ENCODE peak calls at places on chromosomes 11 and 22, in nine cellular contexts. One of them, this sample, is unnamed.

GRCh38 chr11:18749681-18750319 is 23.8 kb upstream of the IGSF22 start:
- DNase-seq in mesothelial cell of epicardium: no peak
- DNase-seq in AG09309: peak
- DNase-seq in tibial artery: peak
- DNase-seq in HFF-Myc: peak
- DNase-seq in keratinocyte: peak
- DNase-seq in right lobe of liver: no peak
- DNase-seq in uterus: no peak
- DNase-seq in fibroblast of lung: peak
- DNase-seq in this sample: peak

GRCh38 chr22:43789452-43789851 is 22.7 kb downstream of the EFCAB6 start:
- DNase-seq in mesothelial cell of epicardium: no peak
- DNase-seq in AG09309: peak
- DNase-seq in tibial artery: peak
- DNase-seq in HFF-Myc: peak
- DNase-seq in keratinocyte: no peak
- DNase-seq in right lobe of liver: no peak
- DNase-seq in uterus: peak
- DNase-seq in fibroblast of lung: peak
- DNase-seq in this sample: peak

GRCh38 chr11:122686106-122686505 is 30.6 kb downstream of the UBASH3B start:
- DNase-seq in mesothelial cell of epicardium: no peak
- DNase-seq in AG09309: no peak
- DNase-seq in tibial artery: no peak
- DNase-seq in HFF-Myc: no peak
- DNase-seq in keratinocyte: no peak
- DNase-seq in right lobe of liver: no peak
- DNase-seq in uterus: no peak
- DNase-seq in fibroblast of lung: no peak
- DNase-seq in this sample: no peak

GRCh38 chr22:39457047-39457545 is 284 bp downstream of the MGAT3 start:
- DNase-seq in mesothelial cell of epicardium: no peak
- DNase-seq in AG09309: no peak
- DNase-seq in tibial artery: no peak
- DNase-seq in HFF-Myc: no peak
- DNase-seq in keratinocyte: no peak
- DNase-seq in right lobe of liver: no peak
- DNase-seq in uterus: no peak
- DNase-seq in fibroblast of lung: no peak
- DNase-seq in this sample: no peak

GRCh38 chr11:71188886-71189767 is 63.2 kb downstream of the SHANK2 start:
- DNase-seq in mesothelial cell of epicardium: no peak
- DNase-seq in AG09309: no peak
- DNase-seq in tibial artery: peak
- DNase-seq in HFF-Myc: no peak
- DNase-seq in keratinocyte: no peak
- DNase-seq in right lobe of liver: no peak
- DNase-seq in uterus: no peak
- DNase-seq in fibroblast of lung: no peak
- DNase-seq in this sample: no peak

GRCh38 chr22:19959587-19960490 is 18.2 kb upstream of the TXNRD2 start:
- DNase-seq in mesothelial cell of epicardium: no peak
- DNase-seq in AG09309: no peak
- DNase-seq in tibial artery: no peak
- DNase-seq in HFF-Myc: no peak
- DNase-seq in keratinocyte: no peak
- DNase-seq in right lobe of liver: peak
- DNase-seq in uterus: no peak
- DNase-seq in fibroblast of lung: no peak
- DNase-seq in this sample: no peak

GRCh38 chr11:11550534-11550933 is 71.3 kb downstream of the GALNT18 start:
- DNase-seq in mesothelial cell of epicardium: no peak
- DNase-seq in AG09309: no peak
- DNase-seq in tibial artery: no peak
- DNase-seq in HFF-Myc: no peak
- DNase-seq in keratinocyte: no peak
- DNase-seq in right lobe of liver: no peak
- DNase-seq in uterus: no peak
- DNase-seq in fibroblast of lung: no peak
- DNase-seq in this sample: no peak

GRCh38 chr22:43582394-43582793 is 170.6 kb downstream of the MPPED1 start:
- DNase-seq in mesothelial cell of epicardium: no peak
- DNase-seq in AG09309: no peak
- DNase-seq in tibial artery: no peak
- DNase-seq in HFF-Myc: no peak
- DNase-seq in keratinocyte: no peak
- DNase-seq in right lobe of liver: no peak
- DNase-seq in uterus: no peak
- DNase-seq in fibroblast of lung: no peak
- DNase-seq in this sample: no peak

GRCh38 chr11:132646890-132647289 is 885.4 kb downstream of the OPCML start:
- DNase-seq in mesothelial cell of epicardium: no peak
- DNase-seq in AG09309: no peak
- DNase-seq in tibial artery: no peak
- DNase-seq in HFF-Myc: no peak
- DNase-seq in keratinocyte: no peak
- DNase-seq in right lobe of liver: no peak
- DNase-seq in uterus: no peak
- DNase-seq in fibroblast of lung: no peak
- DNase-seq in this sample: no peak

DNA sequence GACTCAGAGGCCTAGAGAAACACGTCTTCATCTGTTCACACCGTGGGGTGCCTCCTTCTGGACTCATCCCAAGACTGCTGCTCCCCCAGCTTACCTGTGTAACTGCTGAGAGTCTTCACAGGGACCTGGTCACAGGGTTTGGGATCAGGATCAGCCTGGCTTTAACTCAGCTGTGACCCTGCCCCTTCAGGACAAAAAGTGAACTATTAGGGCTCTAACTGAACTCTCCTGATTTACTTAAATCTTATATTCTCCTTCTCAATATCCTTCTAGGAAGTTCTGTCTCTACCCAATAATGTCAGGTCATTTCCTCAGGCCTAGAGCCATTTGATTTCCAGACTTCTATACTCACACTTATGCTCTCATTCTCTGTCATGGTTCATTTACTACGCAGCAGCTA is 108.4 kb downstream of the ZNF280B start:
- DNase-seq in mesothelial cell of epicardium: no peak
- DNase-seq in AG09309: no peak
- DNase-seq in tibial artery: no peak
- DNase-seq in HFF-Myc: no peak
- DNase-seq in keratinocyte: no peak
- DNase-seq in right lobe of liver: no peak
- DNase-seq in uterus: no peak
- DNase-seq in fibroblast of lung: no peak
- DNase-seq in this sample: no peak
- TF ChIP-seq CTCF in mesothelial cell of epicardium: peak
- TF ChIP-seq CTCF in AG09309: no peak
- TF ChIP-seq CTCF in tibial artery: no peak
- TF ChIP-seq CTCF in HFF-Myc: no peak
- TF ChIP-seq CTCF in keratinocyte: no peak
- TF ChIP-seq CTCF in right lobe of liver: no peak
- TF ChIP-seq CTCF in uterus: no peak
- TF ChIP-seq CTCF in fibroblast of lung: no peak
- TF ChIP-seq CTCF in this sample: peak

DNA sequence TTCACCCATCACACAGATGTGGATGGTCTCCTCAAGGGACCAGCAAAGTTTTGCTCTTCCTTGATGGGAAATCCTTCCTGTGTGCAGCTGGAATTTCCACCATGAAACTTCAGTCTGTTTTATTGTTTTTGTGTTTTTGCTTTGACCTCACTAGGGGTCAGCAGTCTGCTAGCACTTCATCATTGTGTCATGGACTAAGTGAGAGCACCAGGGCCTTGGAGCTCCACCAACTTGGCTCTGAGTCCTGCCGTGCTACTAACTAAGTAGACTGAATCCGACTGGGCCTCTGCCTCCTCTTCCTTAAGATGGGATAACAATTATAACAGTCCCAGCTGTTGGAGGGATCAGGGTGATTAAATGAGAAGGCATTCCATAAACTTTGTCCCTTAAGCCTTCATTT is 305.8 kb upstream of the NCAM1 start:
- DNase-seq in mesothelial cell of epicardium: no peak
- DNase-seq in AG09309: peak
- DNase-seq in tibial artery: peak
- DNase-seq in HFF-Myc: peak
- DNase-seq in keratinocyte: no peak
- DNase-seq in right lobe of liver: no peak
- DNase-seq in uterus: peak
- DNase-seq in fibroblast of lung: peak
- DNase-seq in this sample: peak
- TF ChIP-seq CTCF in mesothelial cell of epicardium: no peak
- TF ChIP-seq CTCF in AG09309: no peak
- TF ChIP-seq CTCF in tibial artery: no peak
- TF ChIP-seq CTCF in HFF-Myc: no peak
- TF ChIP-seq CTCF in keratinocyte: no peak
- TF ChIP-seq CTCF in right lobe of liver: no peak
- TF ChIP-seq CTCF in uterus: no peak
- TF ChIP-seq CTCF in fibroblast of lung: no peak
- TF ChIP-seq CTCF in this sample: no peak

GRCh38 chr11:133898031-133898769 is 52.9 kb upstream of the SPATA19 start:
- DNase-seq in mesothelial cell of epicardium: no peak
- DNase-seq in AG09309: no peak
- DNase-seq in tibial artery: no peak
- DNase-seq in HFF-Myc: no peak
- DNase-seq in keratinocyte: no peak
- DNase-seq in right lobe of liver: no peak
- DNase-seq in uterus: no peak
- DNase-seq in fibroblast of lung: no peak
- DNase-seq in this sample: no peak
- TF ChIP-seq CTCF in mesothelial cell of epicardium: no peak
- TF ChIP-seq CTCF in AG09309: no peak
- TF ChIP-seq CTCF in tibial artery: no peak
- TF ChIP-seq CTCF in HFF-Myc: no peak
- TF ChIP-seq CTCF in keratinocyte: no peak
- TF ChIP-seq CTCF in right lobe of liver: no peak
- TF ChIP-seq CTCF in uterus: no peak
- TF ChIP-seq CTCF in fibroblast of lung: no peak
- TF ChIP-seq CTCF in this sample: no peak

DNA sequence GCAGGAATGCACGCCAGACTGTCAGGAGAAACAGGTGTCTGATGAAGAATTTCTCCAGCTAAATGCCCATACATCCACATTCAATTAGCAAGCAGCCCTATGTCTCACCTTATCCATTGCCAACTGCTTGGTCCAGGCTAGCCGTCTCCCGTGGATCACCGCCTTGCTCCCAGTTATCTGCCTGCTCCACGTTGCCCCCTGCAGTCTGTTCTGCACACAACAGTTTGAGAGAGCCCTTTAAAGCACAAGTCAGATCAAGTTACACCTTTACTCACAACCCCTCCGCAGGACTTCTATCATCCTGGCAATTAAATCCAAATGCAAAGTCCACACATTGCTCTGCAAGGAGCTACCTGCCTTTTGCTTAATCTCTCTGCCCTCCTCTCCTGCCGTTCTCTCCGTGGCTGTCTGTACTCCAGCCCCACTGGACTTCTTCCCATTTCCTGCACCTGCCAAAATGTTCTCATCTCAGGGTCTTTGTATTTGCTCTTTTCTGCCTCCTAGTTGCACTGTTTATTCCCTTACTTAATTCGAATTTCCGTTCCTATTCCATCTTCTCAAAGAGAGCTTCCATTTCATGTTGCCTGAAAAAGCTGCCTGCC is 185.3 kb upstream of the LARGE1 start:
- DNase-seq in mesothelial cell of epicardium: peak
- DNase-seq in AG09309: no peak
- DNase-seq in tibial artery: peak
- DNase-seq in HFF-Myc: no peak
- DNase-seq in keratinocyte: no peak
- DNase-seq in right lobe of liver: peak
- DNase-seq in uterus: peak
- DNase-seq in fibroblast of lung: no peak
- DNase-seq in this sample: no peak
- TF ChIP-seq CTCF in mesothelial cell of epicardium: peak
- TF ChIP-seq CTCF in AG09309: no peak
- TF ChIP-seq CTCF in tibial artery: peak
- TF ChIP-seq CTCF in HFF-Myc: peak
- TF ChIP-seq CTCF in keratinocyte: peak
- TF ChIP-seq CTCF in right lobe of liver: peak
- TF ChIP-seq CTCF in uterus: peak
- TF ChIP-seq CTCF in fibroblast of lung: no peak
- TF ChIP-seq CTCF in this sample: peak